ENCODE peak calls at places on chromosomes 1 and 21, in six cellular contexts. X, P, F, M, G and J are unnamed samples.

GRCh38 chr1:25356848-25357247 is 18.7 kb downstream of the TMEM50A start:
- DNase-seq in M (no peak), P (no peak), G (no peak), F (no peak), X (no peak), J (no peak)

GRCh38 chr1:77126309-77126708 is 92.9 kb downstream of the PIGK start:
- DNase-seq in G (no peak), P (no peak), X (no peak), F (peak; percentile 68), M (peak; percentile 74), J (peak; percentile 5)

GRCh38 chr1:18557621-18558465 is 72.8 kb upstream of the PAX7 start:
- DNase-seq in G (no peak), M (peak; percentile 22), F (peak; percentile 66), P (no peak), X (no peak), J (no peak)

GRCh38 chr1:212701910-212702309 is 2.3 kb upstream of the BATF3 start:
- DNase-seq in G (no peak), M (no peak), P (no peak), X (no peak), F (no peak), J (no peak)

GRCh38 chr1:234918216-234918841 is 210.3 kb downstream of the TOMM20 start:
- DNase-seq in M (no peak), G (no peak), P (no peak), F (no peak), X (no peak), J (no peak)

GRCh38 chr1:17569200-17570139 is 30.0 kb downstream of the ARHGEF10L start:
- DNase-seq in X (no peak), M (peak; percentile 48), G (no peak), F (no peak), P (no peak), J (no peak)

GRCh38 chr1:182962554-182963115 is 9.7 kb upstream of the SHCBP1L start:
- DNase-seq in F (peak; percentile 92), M (peak; percentile 95), X (no peak), P (peak; percentile 72), G (no peak), J (no peak)

GRCh38 chr1:47975302-47975921 is 21.8 kb downstream of the TRABD2B start:
- DNase-seq in X (no peak), G (no peak), P (no peak), M (no peak), F (no peak), J (no peak)

GRCh38 chr1:188058801-188059200 is 1230.1 kb downstream of the PLA2G4A start:
- DNase-seq in P (no peak), M (no peak), F (no peak), G (no peak), X (no peak), J (no peak)

GRCh38 chr1:26110731-26111529 is 694 bp upstream of the PDIK1L start:
- DNase-seq in G (peak; percentile 82), X (peak; percentile 75), M (peak; percentile 56), F (peak; percentile 82), P (peak; percentile 83), J (peak; percentile 82)

GRCh38 chr1:156498447-156499193 is 2.0 kb downstream of the MEF2D start:
- DNase-seq in M (peak; percentile 25), G (no peak), F (no peak), X (no peak), P (no peak), J (no peak)

GRCh38 chr1:230317823-230318819 is 108.0 kb downstream of the PGBD5 start:
- DNase-seq in G (no peak), M (no peak), P (peak; percentile 56), F (no peak), X (no peak), J (no peak)

GRCh38 chr1:156042828-156043227 is 10.8 kb downstream of the UBQLN4 start:
- DNase-seq in G (no peak), F (no peak), P (no peak), X (no peak), M (no peak), J (no peak)

GRCh38 chr1:9349331-9349851 is 56.7 kb downstream of the SPSB1 start:
- DNase-seq in X (no peak), P (no peak), M (no peak), F (no peak), G (no peak), J (no peak)

GRCh38 chr1:210099921-210100320 is 132.7 kb upstream of the SERTAD4 start:
- DNase-seq in M (no peak), X (no peak), G (no peak), P (no peak), F (no peak), J (no peak)

GRCh38 chr1:41534181-41535076 is 49.9 kb upstream of the EDN2 start:
- DNase-seq in F (no peak), P (no peak), X (no peak), M (no peak), G (peak; percentile 20), J (no peak)

GRCh38 chr1:212457740-212458338 is 25.1 kb downstream of the NENF start:
- DNase-seq in P (no peak), F (peak; percentile 71), G (no peak), M (peak; percentile 78), X (peak; percentile 42), J (peak; percentile 38)

GRCh38 chr1:168091063-168091462 is 45.7 kb downstream of the GPR161 start:
- DNase-seq in P (no peak), F (no peak), G (no peak), X (no peak), M (no peak), J (no peak)

GRCh38 chr21:28240586-28240985 is 752.1 kb downstream of the LTN1 start:
- DNase-seq in M (no peak), G (no peak), X (no peak), F (no peak), P (no peak), J (no peak)

GRCh38 chr1:218165687-218166088 is 119.4 kb upstream of the RRP15 start:
- DNase-seq in X (no peak), P (no peak), M (no peak), F (no peak), G (no peak), J (no peak)

GRCh38 chr1:30327370-30328099 is 395.9 kb downstream of the MATN1 start:
- DNase-seq in X (no peak), F (no peak), P (no peak), M (no peak), G (no peak), J (no peak)

GRCh38 chr21:45591619-45592207 is 49.5 kb upstream of the SLC19A1 start:
- DNase-seq in P (no peak), M (no peak), F (no peak), X (no peak), G (peak; percentile 26), J (peak; percentile 8)

GRCh38 chr1:21884456-21885235 is 52.5 kb downstream of the HSPG2 start:
- DNase-seq in G (no peak), F (no peak), X (no peak), P (no peak), M (no peak), J (no peak)

GRCh38 chr1:86779308-86780191 is 75.2 kb downstream of the SH3GLB1 start:
- DNase-seq in M (no peak), G (no peak), F (no peak), P (no peak), X (no peak), J (no peak)

GRCh38 chr1:46719689-46720088 is 775 bp upstream of the EFCAB14 start:
- DNase-seq in P (no peak), X (no peak), G (no peak), M (no peak), F (no peak), J (no peak)

GRCh38 chr1:61453111-61453961 is 271.6 kb downstream of the TM2D1 start:
- DNase-seq in G (peak; percentile 83), P (peak; percentile 34), X (peak; percentile 56), F (peak; percentile 92), M (peak; percentile 82), J (peak; percentile 72)

GRCh38 chr21:46322351-46323226 is 1.1 kb downstream of the C21orf58 start:
- DNase-seq in X (no peak), M (no peak), G (no peak), P (no peak), F (peak; percentile 31), J (no peak)

GRCh38 chr1:28512058-28512611 is 6.3 kb downstream of the RCC1 start:
- DNase-seq in P (no peak), M (peak; percentile 24), G (no peak), F (peak; percentile 62), X (no peak), J (no peak)

GRCh38 chr1:66294692-66295384 is 239.1 kb upstream of the SGIP1 start:
- DNase-seq in X (no peak), M (peak; percentile 30), F (no peak), G (no peak), P (no peak), J (no peak)

GRCh38 chr1:74395492-74395891 is 116.9 kb downstream of the LRRC53 start:
- DNase-seq in P (no peak), M (no peak), F (no peak), G (no peak), X (no peak), J (no peak)

GRCh38 chr1:41028034-41028642 is 6.6 kb upstream of the SLFNL1 start:
- DNase-seq in P (no peak), X (no peak), M (no peak), G (no peak), F (no peak), J (no peak)

GRCh38 chr21:17775431-17776126 is 43.6 kb downstream of the C21orf91 start:
- DNase-seq in M (no peak), X (peak; percentile 47), G (peak; percentile 85), F (no peak), P (no peak), J (peak; percentile 64)